ENCODE peak calls at places on chromosomes 1 and 21, in four cellular contexts. J is fibroblast of pulmonary artery, Q is HL-60, N is GM10248. K is an unnamed sample.

GRCh38 chr1:227666286-227666685 is 68.8 kb downstream of the JMJD4 start:
- DNase-seq in Q (no peak), J (no peak), N (no peak), K (no peak)

GRCh38 chr1:226652613-226653012 is 86.5 kb downstream of the ITPKB start:
- DNase-seq in N (no peak), J (no peak), Q (no peak), K (no peak)

GRCh38 chr1:233045591-233045990 is 95.2 kb downstream of the NTPCR start:
- DNase-seq in N (no peak), J (peak), Q (no peak), K (no peak)

GRCh38 chr1:91555821-91556531 is 55.3 kb downstream of the CDC7 start:
- DNase-seq in Q (no peak), J (peak), N (no peak), K (peak)

GRCh38 chr21:45358711-45359310 is 46.2 kb upstream of the COL18A1 start:
- DNase-seq in J (no peak), Q (no peak), N (no peak), K (no peak)

GRCh38 chr1:34896612-34897011 is 32.8 kb downstream of the DLGAP3 start:
- DNase-seq in J (peak), Q (no peak), N (no peak), K (no peak)

GRCh38 chr1:109258481-109259466 is 9.4 kb downstream of the CELSR2 start:
- DNase-seq in J (no peak), Q (no peak), N (no peak), K (no peak)

GRCh38 chr1:24415910-24416665 is 486 bp downstream of the NIPAL3 start:
- DNase-seq in J (peak), Q (peak), N (no peak), K (peak)

GRCh38 chr1:226895644-226896043 is 25.2 kb downstream of the PSEN2 start:
- DNase-seq in J (no peak), Q (no peak), N (no peak), K (no peak)

GRCh38 chr1:201505505-201505893 is 1.4 kb downstream of the CSRP1 start:
- DNase-seq in Q (peak), N (no peak), J (peak), K (no peak)

GRCh38 chr1:170661646-170662411 is 2.1 kb upstream of the PRRX1 start:
- DNase-seq in Q (no peak), N (no peak), J (peak), K (no peak)

GRCh38 chr1:98921817-98922216 is 82.8 kb downstream of the PLPPR5 start:
- DNase-seq in J (no peak), Q (no peak), N (no peak), K (no peak)

GRCh38 chr1:30466026-30466425 is 257.4 kb downstream of the MATN1 start:
- DNase-seq in N (no peak), Q (no peak), J (no peak), K (no peak)

GRCh38 chr21:35674895-35675470 is 385.3 kb downstream of the SETD4 start:
- DNase-seq in J (peak), Q (no peak), N (no peak), K (no peak)

GRCh38 chr1:115134850-115135484 is 45.7 kb upstream of the TSPAN2 start:
- DNase-seq in N (no peak), Q (no peak), J (peak), K (no peak)

GRCh38 chr1:41383094-41383852 is 22.0 kb downstream of the FOXO6 start:
- DNase-seq in J (peak), Q (peak), N (no peak), K (peak)

GRCh38 chr1:154994269-154994977 is 1.0 kb downstream of the LENEP start:
- DNase-seq in N (no peak), Q (no peak), J (no peak), K (no peak)

GRCh38 chr1:81799939-81800740 is 594 bp upstream of the ADGRL2 start:
- DNase-seq in Q (no peak), N (peak), J (peak), K (no peak)

GRCh38 chr21:46509760-46510159 is 51.1 kb downstream of the DIP2A start:
- DNase-seq in N (no peak), J (no peak), Q (no peak), K (no peak)

GRCh38 chr21:25895565-25896205 is 160.9 kb downstream of the GABPA start:
- DNase-seq in J (peak), Q (peak), N (no peak), K (peak)

GRCh38 chr1:47201179-47201578 is 11.3 kb upstream of the PDZK1IP1 start:
- DNase-seq in J (peak), N (no peak), Q (no peak), K (no peak)

GRCh38 chr1:182955596-182956588 is 2.9 kb upstream of the SHCBP1L start:
- DNase-seq in Q (no peak), J (peak), N (no peak), K (no peak)

GRCh38 chr1:228158690-228159665 is 6.6 kb upstream of the IBA57 start:
- DNase-seq in Q (no peak), N (no peak), J (no peak), K (no peak)

GRCh38 chr1:22318279-22318983 is 133.2 kb upstream of the ZBTB40 start:
- DNase-seq in Q (no peak), J (no peak), N (no peak), K (no peak)

GRCh38 chr1:22319608-22320007 is 132.0 kb upstream of the ZBTB40 start:
- DNase-seq in Q (no peak), N (no peak), J (no peak), K (no peak)

GRCh38 chr1:22317920-22318243 is 133.8 kb upstream of the ZBTB40 start:
- DNase-seq in N (no peak), J (no peak), Q (no peak), K (no peak)

GRCh38 chr1:22315315-22316078 is 136.2 kb upstream of the ZBTB40 start:
- DNase-seq in N (no peak), J (no peak), Q (no peak), K (no peak)

DNA sequence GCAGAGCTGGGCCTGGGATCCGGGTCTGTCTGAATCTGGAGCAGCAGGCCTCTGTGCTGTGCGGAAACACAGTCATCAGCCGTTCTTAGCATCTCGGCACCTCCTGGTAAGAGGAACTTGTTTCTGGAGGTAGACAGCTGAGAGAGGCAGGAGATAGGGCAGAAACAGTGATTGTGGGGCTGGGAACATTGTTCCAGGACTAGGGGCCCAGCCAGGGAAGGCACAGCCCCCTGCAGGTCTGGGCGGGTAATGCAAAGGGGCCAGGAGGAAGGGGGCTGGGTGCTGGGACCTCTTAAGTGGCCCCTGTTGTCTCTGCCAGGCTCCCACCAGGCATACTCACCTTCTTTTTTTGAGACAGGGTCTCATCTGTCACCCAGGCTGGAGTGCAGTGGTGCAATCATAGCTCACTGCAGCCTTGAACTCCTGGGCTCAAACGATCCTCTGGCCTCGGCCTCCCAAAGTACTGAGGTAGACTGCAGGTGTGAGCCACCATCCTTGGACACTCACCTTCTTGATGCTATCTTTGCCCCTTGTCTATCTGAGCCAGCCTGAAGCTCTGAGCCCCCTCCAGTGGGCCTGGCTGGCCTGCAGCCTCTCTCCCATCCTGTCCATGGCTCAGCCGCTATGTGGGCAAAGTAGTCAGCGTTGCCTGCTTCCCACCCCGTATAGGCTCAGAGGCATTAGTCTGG is 134.3 kb upstream of the ZBTB40 start:
- DNase-seq in N (peak), J (peak), Q (no peak), K (peak)
- TF ChIP-seq CTCF in N (peak), J (peak), Q (peak), K (peak)

DNA sequence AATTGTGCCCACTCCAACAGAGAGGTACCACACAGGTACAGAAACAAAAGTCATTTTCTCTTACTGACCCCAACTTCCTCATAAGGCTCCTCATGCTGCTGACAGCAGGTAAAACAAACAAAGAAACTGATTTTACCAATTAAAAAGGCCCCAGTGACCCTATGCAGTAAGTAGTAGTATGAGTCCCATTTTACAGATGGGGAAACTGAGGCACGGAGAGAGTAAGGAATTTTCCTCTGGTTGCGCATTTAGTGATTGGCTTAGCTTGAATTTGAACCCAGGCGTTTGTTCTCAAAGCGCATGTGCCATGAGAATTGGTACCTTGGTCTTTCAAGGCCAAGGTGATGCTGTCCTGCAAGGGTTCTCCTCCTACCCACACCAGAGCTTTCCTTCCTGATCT is 66.1 kb upstream of the ZBTB40 start:
- DNase-seq in J (no peak), N (no peak), Q (no peak), K (no peak)
- TF ChIP-seq CTCF in J (no peak), N (no peak), Q (no peak), K (no peak)

DNA sequence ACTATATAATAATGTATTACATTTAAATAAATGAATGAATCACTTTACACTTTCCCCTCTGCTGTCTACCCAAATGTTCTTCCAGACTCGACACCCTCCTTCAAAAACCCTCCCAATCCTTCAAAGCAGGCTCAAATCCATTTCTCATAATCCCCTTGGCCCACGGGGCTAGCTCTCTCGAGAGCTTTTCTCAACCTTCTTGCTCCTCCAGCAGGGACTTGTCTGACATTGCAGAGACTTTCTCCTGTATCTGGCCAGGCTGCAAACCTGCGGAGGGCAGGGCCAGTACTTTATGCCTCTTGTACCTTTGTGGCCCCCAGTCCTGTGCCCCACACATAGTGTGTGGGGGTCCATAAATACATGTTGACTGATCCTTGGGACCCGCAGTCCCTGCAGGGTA is 14.1 kb upstream of the CNTN2 start:
- DNase-seq in N (no peak), J (no peak), Q (no peak), K (no peak)
- TF ChIP-seq CTCF in N (no peak), J (no peak), Q (no peak), K (no peak)

GRCh38 chr1:174358786-174359453 is 88.8 kb upstream of the GPR52 start:
- DNase-seq in J (no peak), Q (no peak), N (no peak), K (no peak)
- TF ChIP-seq CTCF in J (no peak), Q (no peak), N (no peak), K (no peak)

GRCh38 chr1:50416150-50416527 is 7.1 kb downstream of the DMRTA2 start:
- DNase-seq in Q (no peak), J (no peak), N (no peak), K (no peak)
- TF ChIP-seq CTCF in Q (no peak), J (no peak), N (no peak), K (no peak)

K was measured in activated CD8-positive, alpha-beta T cell treated with anti-CD3 and anti-CD28 coated beads for 36 hours.